ENCODE peak calls at places on chromosomes 11 and 22, in five cellular contexts. P, W, D, T and G are unnamed samples.

GRCh38 chr11:117642396-117642795 is 154.6 kb downstream of the DSCAML1 start:
- DNase-seq in P (no peak), W (no peak), D (no peak), T (no peak), G (no peak)

GRCh38 chr11:130560000-130560852 is 111.8 kb downstream of the ADAMTS15 start:
- DNase-seq in P (no peak), W (no peak), D (no peak), T (no peak), G (no peak)

GRCh38 chr11:118243161-118243560 is 9.0 kb downstream of the MPZL3 start:
- DNase-seq in P (no peak), W (no peak), D (no peak), T (no peak), G (no peak)

GRCh38 chr11:23789938-23790371 is 706.9 kb upstream of the LUZP2 start:
- DNase-seq in P (peak; percentile 86), W (no peak), D (no peak), T (no peak), G (no peak)

GRCh38 chr11:119228535-119229302 is 22.6 kb downstream of the CBL start:
- DNase-seq in P (no peak), W (no peak), D (no peak), T (no peak), G (no peak)

GRCh38 chr11:116990061-116990473 is 108.2 kb downstream of the SIK3 start:
- DNase-seq in P (peak; percentile 92), W (no peak), D (no peak), T (no peak), G (no peak)

GRCh38 chr11:134252539-134253188 is 488 bp downstream of the THYN1 start:
- DNase-seq in P (peak; percentile 57), W (no peak), D (no peak), T (peak; percentile 22), G (no peak)

GRCh38 chr11:10607462-10607861 is 39.0 kb upstream of the LYVE1 start:
- DNase-seq in P (no peak), W (no peak), D (no peak), T (no peak), G (no peak)

GRCh38 chr22:48333323-48333763 is 1494.3 kb downstream of the BRD1 start:
- DNase-seq in P (no peak), W (no peak), D (no peak), T (no peak), G (no peak)

GRCh38 chr11:112884012-112884767 is 77.0 kb upstream of the NCAM1 start:
- DNase-seq in P (no peak), W (peak; percentile 22), D (no peak), T (no peak), G (no peak)

GRCh38 chr11:34356918-34357645 is 728 bp downstream of the ABTB2 start:
- DNase-seq in P (peak; percentile 51), W (peak; percentile 59), D (peak; percentile 6), T (peak; percentile 72), G (peak; percentile 29)

GRCh38 chr11:126355926-126356897 is 726 bp downstream of the ST3GAL4 start:
- DNase-seq in P (no peak), W (no peak), D (no peak), T (no peak), G (no peak)

GRCh38 chr11:62409831-62410230 is 9.0 kb upstream of the SCGB1A1 start:
- DNase-seq in P (no peak), W (no peak), D (no peak), T (no peak), G (no peak)

GRCh38 chr22:26406118-26406517 is 22.9 kb upstream of the ASPHD2 start:
- DNase-seq in P (peak; percentile 66), W (no peak), D (no peak), T (no peak), G (no peak)

GRCh38 chr11:44752727-44753126 is 26.0 kb downstream of the TSPAN18 start:
- DNase-seq in P (no peak), W (no peak), D (no peak), T (no peak), G (no peak)

GRCh38 chr11:118892515-118892914 is 8.8 kb downstream of the CXCR5 start:
- DNase-seq in P (no peak), W (no peak), D (no peak), T (no peak), G (no peak)

GRCh38 chr11:22920939-22921565 is 60.8 kb upstream of the CCDC179 start:
- DNase-seq in P (peak; percentile 76), W (no peak), D (no peak), T (peak; percentile 29), G (no peak)

GRCh38 chr22:38075105-38075825 is 8.7 kb downstream of the SLC16A8 start:
- DNase-seq in P (no peak), W (no peak), D (no peak), T (no peak), G (no peak)

GRCh38 chr22:36180038-36180880 is 19.7 kb upstream of the APOL3 start:
- DNase-seq in P (peak; percentile 56), W (peak; percentile 85), D (peak; percentile 82), T (peak; percentile 84), G (peak; percentile 76)

GRCh38 chr11:116929393-116930090 is 92.1 kb upstream of the APOA1 start:
- DNase-seq in P (peak; percentile 19), W (no peak), D (no peak), T (no peak), G (no peak)

GRCh38 chr11:45983471-45983845 is 61.0 kb downstream of the LARGE2 start:
- DNase-seq in P (no peak), W (no peak), D (no peak), T (no peak), G (no peak)

GRCh38 chr11:124586247-124586860 is 16.6 kb downstream of the OR8A1 start:
- DNase-seq in P (peak; percentile 66), W (peak; percentile 18), D (peak; percentile 2), T (peak; percentile 67), G (no peak)

GRCh38 chr11:120128392-120129172 is 9.3 kb downstream of the TRIM29 start:
- DNase-seq in P (peak; percentile 8), W (peak; percentile 70), D (no peak), T (no peak), G (no peak)

GRCh38 chr11:2998073-2998850 is 6.1 kb upstream of the NAP1L4 start:
- DNase-seq in P (no peak), W (no peak), D (no peak), T (no peak), G (no peak)

GRCh38 chr11:131760191-131760951 is 390.0 kb downstream of the NTM start:
- DNase-seq in P (peak; percentile 95), W (no peak), D (no peak), T (peak; percentile 30), G (no peak)

GRCh38 chr22:22687638-22688500 is 43.5 kb downstream of the GGTLC2 start:
- DNase-seq in P (peak; percentile 65), W (peak; percentile 25), D (no peak), T (peak; percentile 47), G (no peak)

GRCh38 chr11:46254135-46254491 is 23.3 kb upstream of the CREB3L1 start:
- DNase-seq in P (no peak), W (no peak), D (no peak), T (no peak), G (no peak)